ENCODE peak calls at places on chromosome 17, in ten cellular contexts. U, X, Q, V, Y, E, M, W, R and S are unnamed samples.

GRCh38 chr17:4234406-4234805 is 29.4 kb downstream of the ANKFY1 start:
- DNase-seq in V (no peak), U (no peak), W (no peak), Y (no peak), R (no peak), E (peak; percentile 79), M (no peak), Q (no peak), X (no peak), S (no peak)

GRCh38 chr17:73232587-73233373 is 28.9 kb downstream of the CPSF4L start:
- DNase-seq in E (no peak), Q (peak; percentile 34), W (no peak), M (no peak), U (no peak), Y (no peak), X (peak; percentile 62), V (peak; percentile 14), R (no peak), S (no peak)

GRCh38 chr17:20234266-20234665 is 225.1 kb downstream of the SPECC1 start:
- DNase-seq in V (peak; percentile 32), M (peak; percentile 9), Q (no peak), W (no peak), E (no peak), U (no peak), Y (no peak), X (no peak), R (no peak), S (no peak)

GRCh38 chr17:66142428-66142827 is 49.5 kb downstream of the CEP112 start:
- DNase-seq in E (no peak), U (no peak), Q (no peak), W (no peak), R (no peak), M (no peak), X (no peak), Y (no peak), V (no peak), S (no peak)

GRCh38 chr17:56956992-56957391 is 3.9 kb downstream of the COIL start:
- DNase-seq in V (no peak), E (no peak), R (no peak), Y (no peak), Q (no peak), W (no peak), M (no peak), U (no peak), X (no peak), S (no peak)

GRCh38 chr17:40218006-40218739 is 931 bp upstream of the WIPF2 start:
- DNase-seq in X (no peak), R (no peak), E (no peak), W (no peak), V (no peak), Y (no peak), U (no peak), Q (no peak), M (no peak), S (no peak)

GRCh38 chr17:20273741-20274500 is 193.4 kb downstream of the LGALS9B start:
- DNase-seq in X (no peak), E (no peak), W (no peak), M (no peak), V (no peak), Y (no peak), U (no peak), Q (no peak), R (no peak), S (no peak)

GRCh38 chr17:673200-673681 is 41.4 kb downstream of the VPS53 start:
- DNase-seq in E (peak; percentile 81), M (no peak), V (no peak), Y (no peak), R (peak; percentile 87), Q (no peak), X (no peak), W (no peak), U (no peak), S (no peak)

DNA sequence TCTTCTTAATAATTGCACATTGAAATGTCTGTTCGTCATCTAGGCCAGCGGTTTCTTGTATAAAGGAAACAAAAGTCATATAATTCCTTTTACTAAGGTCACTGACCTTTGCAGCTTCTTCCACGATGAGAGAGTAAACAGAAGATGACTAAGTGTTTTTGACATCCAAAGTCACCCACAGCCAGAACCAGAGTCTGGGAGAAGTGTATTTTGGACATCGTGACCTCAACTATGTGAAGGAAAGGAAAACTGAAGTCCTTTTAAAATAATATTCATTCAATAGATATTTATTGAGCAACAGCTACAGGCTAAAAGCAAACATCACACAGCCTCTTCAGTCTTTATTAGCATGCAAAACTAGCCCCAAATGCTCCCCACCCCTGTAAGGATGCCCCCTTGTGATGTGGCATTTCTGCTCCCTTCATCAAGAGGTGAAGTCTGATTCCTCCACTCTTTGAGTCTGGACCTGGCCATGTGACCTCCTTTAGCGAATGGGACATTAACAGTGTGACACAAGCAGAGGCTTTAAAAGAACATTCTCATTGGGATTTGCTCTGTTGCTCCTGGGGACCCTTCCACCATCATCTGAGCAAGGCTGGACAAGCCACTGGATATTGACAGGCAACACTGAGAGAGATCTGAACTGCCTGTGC is 8.1 kb upstream of the PMP22 start:
- DNase-seq in W (no peak), E (peak; percentile 94), M (no peak), X (no peak), R (no peak), Q (no peak), Y (no peak), U (no peak), V (no peak), S (no peak)
- H3K27ac ChIP-seq in W (peak overlapping the region; percentile 73), E (peak overlapping the region; percentile 29), M (no peak overlapping the region), X (peak overlapping the region; percentile 38), R (no peak overlapping the region), Q (peak overlapping the region; percentile 27), Y (no peak overlapping the region), U (no peak overlapping the region), V (no peak overlapping the region), S (no peak overlapping the region)

DNA sequence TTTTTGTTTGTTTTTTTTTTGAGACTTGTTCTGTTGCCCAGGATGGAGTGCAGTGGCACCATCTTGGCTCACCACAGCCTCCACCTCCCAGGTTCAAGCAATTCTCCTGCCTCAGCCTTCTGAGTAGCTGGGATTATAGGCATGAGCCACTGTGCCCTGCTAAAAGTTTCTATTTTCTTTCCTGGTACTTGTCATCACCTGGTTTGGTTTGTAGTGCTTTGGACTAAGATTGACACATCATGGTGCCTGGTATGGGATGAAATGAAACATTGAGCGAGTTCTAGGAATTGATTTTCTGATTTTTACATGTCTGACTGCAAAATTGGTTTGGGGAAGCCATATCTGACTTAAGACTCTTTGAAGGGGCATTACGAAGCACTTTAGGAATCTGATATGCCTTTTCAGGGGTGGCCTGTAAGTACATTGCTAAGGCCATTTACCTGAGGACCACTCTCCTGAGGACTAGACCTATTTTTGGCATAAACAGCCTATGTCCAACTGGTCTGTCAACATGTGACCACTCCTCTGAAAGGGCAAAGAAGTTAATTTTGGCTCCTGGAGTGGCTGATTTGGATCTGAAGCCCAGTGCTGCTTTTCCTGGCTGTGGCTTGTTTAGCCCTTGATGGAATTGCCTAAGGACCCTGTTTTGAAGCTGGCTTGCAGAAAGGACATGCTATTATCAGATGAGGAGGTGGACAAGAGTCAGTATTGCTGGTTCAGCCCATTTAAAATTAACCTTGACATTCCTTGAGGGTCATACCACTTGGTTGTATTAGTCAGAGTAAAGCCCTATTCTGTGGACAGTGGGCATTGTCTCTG is 18.4 kb upstream of the TBKBP1 start:
- DNase-seq in M (no peak), X (no peak), V (no peak), Y (no peak), U (no peak), E (no peak), W (no peak), Q (no peak), R (no peak), S (no peak)
- H3K27ac ChIP-seq in M (no peak overlapping the region), X (no peak overlapping the region), V (no peak overlapping the region), Y (no peak overlapping the region), U (no peak overlapping the region), E (no peak overlapping the region), W (no peak overlapping the region), Q (no peak overlapping the region), R (no peak overlapping the region), S (no peak overlapping the region)

DNA sequence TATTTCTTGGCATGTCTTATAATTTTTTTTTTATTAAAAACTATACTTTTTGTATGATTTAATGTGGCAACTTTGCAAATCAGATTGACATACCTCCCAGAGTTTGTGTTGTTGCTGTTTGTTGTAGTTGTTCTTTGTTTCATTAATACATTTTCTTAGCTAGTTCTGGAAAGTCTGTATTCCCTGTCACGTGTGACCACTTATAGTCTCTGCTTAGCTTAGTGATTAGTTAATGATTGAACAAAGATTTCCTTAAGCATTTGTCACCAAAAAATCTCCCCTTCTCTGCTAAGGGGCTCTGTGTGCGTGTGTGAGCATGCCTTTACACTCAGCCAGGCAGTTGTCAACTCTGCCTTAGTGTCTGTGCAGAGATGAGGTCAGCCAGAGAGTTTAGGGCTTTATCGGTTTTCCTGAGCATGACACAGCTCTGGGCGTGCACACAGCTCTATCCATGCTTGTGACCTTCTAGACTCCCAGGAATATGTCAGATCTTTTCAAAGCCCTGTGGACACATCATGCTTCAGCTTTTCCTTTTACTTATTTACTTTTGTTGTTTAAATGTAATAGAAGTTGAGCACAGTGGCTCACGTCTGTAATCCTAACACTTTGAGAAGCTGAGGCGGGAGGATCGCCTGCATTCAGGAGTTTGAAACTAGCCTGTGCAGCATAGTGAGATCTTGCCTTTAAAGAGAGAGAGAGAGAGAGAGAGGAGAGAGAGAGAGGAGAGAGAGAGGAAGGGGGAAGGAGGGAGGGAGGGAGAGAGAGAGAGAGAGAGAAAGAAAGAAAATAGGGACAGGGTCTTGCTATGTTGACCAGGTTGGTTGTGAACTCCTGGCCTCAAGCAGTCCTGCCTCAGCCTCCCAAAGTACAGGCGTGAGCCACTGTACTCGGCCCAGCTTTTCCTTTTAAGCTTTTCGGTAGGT is 21.9 kb downstream of the DNAI2 start:
- DNase-seq in E (peak; percentile 31), X (no peak), Q (no peak), R (no peak), V (no peak), W (no peak), Y (peak; percentile 69), U (no peak), M (no peak), S (no peak)
- H3K27ac ChIP-seq in E (no peak overlapping the region), X (no peak overlapping the region), Q (no peak overlapping the region), R (no peak overlapping the region), V (no peak overlapping the region), W (no peak overlapping the region), Y (peak overlapping the region; percentile 68), U (no peak overlapping the region), M (no peak overlapping the region), S (peak overlapping the region; percentile 63)

GRCh38 chr17:55750750-55751641 is at the start of gene PCTP:
- DNase-seq in V (peak; percentile 70), U (peak; percentile 92), E (peak; percentile 80), M (peak; percentile 67), Q (peak; percentile 91), W (peak; percentile 86), X (peak; percentile 97), R (peak; percentile 86), Y (peak; percentile 94), S (peak; percentile 80)

GRCh38 chr17:55745258-55745657 is 5.6 kb upstream of the PCTP start:
- DNase-seq in U (no peak), R (no peak), W (no peak), Q (no peak), X (no peak), M (no peak), E (no peak), Y (no peak), V (no peak), S (no peak)

GRCh38 chr17:55746466-55746865 is 4.4 kb upstream of the PCTP start:
- DNase-seq in Q (no peak), Y (no peak), U (no peak), R (no peak), V (no peak), M (no peak), W (no peak), E (no peak), X (no peak), S (no peak)

GRCh38 chr17:55749985-55750384 is 866 bp upstream of the PCTP start:
- DNase-seq in V (no peak), M (no peak), Y (no peak), Q (no peak), E (no peak), U (no peak), X (no peak), W (no peak), R (no peak), S (no peak)

GRCh38 chr17:55747209-55747608 is 3.6 kb upstream of the PCTP start:
- DNase-seq in R (no peak), M (no peak), V (no peak), Y (no peak), X (no peak), W (no peak), U (no peak), Q (no peak), E (no peak), S (no peak)
- H3K27ac ChIP-seq in R (no peak overlapping the region), M (no peak overlapping the region), V (no peak overlapping the region), Y (no peak overlapping the region), X (no peak overlapping the region), W (no peak overlapping the region), U (no peak overlapping the region), Q (no peak overlapping the region), E (no peak overlapping the region), S (no peak overlapping the region)